ENCODE peak calls at places on chromosomes 2 and 18, in four cellular contexts. One of them, this sample, is unnamed.

GRCh38 chr2:31932589-31932988 is 78.2 kb downstream of the MEMO1 start:
- DNase-seq in HCT116: no peak
- DNase-seq in left ventricle myocardium inferior: no peak
- DNase-seq in adrenal gland: no peak
- DNase-seq in this sample: no peak

GRCh38 chr2:209719034-209719433 is 52.6 kb upstream of the UNC80 start:
- DNase-seq in HCT116: no peak
- DNase-seq in left ventricle myocardium inferior: no peak
- DNase-seq in adrenal gland: no peak
- DNase-seq in this sample: no peak

GRCh38 chr2:128834203-128834602 is 515.5 kb upstream of the HS6ST1 start:
- DNase-seq in HCT116: no peak
- DNase-seq in left ventricle myocardium inferior: no peak
- DNase-seq in adrenal gland: no peak
- DNase-seq in this sample: no peak

GRCh38 chr2:177692828-177693269 is 300.3 kb downstream of the AGPS start:
- DNase-seq in HCT116: no peak
- DNase-seq in left ventricle myocardium inferior: no peak
- DNase-seq in adrenal gland: no peak
- DNase-seq in this sample: no peak

GRCh38 chr2:215366440-215367032 is 54.7 kb downstream of the ATIC start:
- DNase-seq in HCT116: no peak
- DNase-seq in left ventricle myocardium inferior: no peak
- DNase-seq in adrenal gland: no peak
- DNase-seq in this sample: no peak

GRCh38 chr2:62443886-62444285 is 62.1 kb downstream of the TMEM17 start:
- DNase-seq in HCT116: no peak
- DNase-seq in left ventricle myocardium inferior: no peak
- DNase-seq in adrenal gland: no peak
- DNase-seq in this sample: no peak

GRCh38 chr2:236507393-236508085 is 62.1 kb upstream of the ACKR3 start:
- DNase-seq in HCT116: no peak
- DNase-seq in left ventricle myocardium inferior: peak; percentile 38
- DNase-seq in adrenal gland: peak; percentile 72
- DNase-seq in this sample: no peak

GRCh38 chr2:3007135-3007534 is 370.5 kb downstream of the EIPR1 start:
- DNase-seq in HCT116: no peak
- DNase-seq in left ventricle myocardium inferior: no peak
- DNase-seq in adrenal gland: no peak
- DNase-seq in this sample: no peak

GRCh38 chr2:217527586-217528202 is 475.1 kb downstream of the TNS1 start:
- DNase-seq in HCT116: no peak
- DNase-seq in left ventricle myocardium inferior: no peak
- DNase-seq in adrenal gland: no peak
- DNase-seq in this sample: no peak

GRCh38 chr2:220300806-220301205 is 673.4 kb downstream of the SLC4A3 start:
- DNase-seq in HCT116: no peak
- DNase-seq in left ventricle myocardium inferior: no peak
- DNase-seq in adrenal gland: no peak
- DNase-seq in this sample: no peak

GRCh38 chr2:15860760-15861159 is 79.6 kb upstream of the MYCN start:
- DNase-seq in HCT116: no peak
- DNase-seq in left ventricle myocardium inferior: no peak
- DNase-seq in adrenal gland: no peak
- DNase-seq in this sample: no peak

GRCh38 chr2:235545369-235546150 is 51.7 kb downstream of the AGAP1 start:
- DNase-seq in HCT116: no peak
- DNase-seq in left ventricle myocardium inferior: no peak
- DNase-seq in adrenal gland: no peak
- DNase-seq in this sample: no peak

GRCh38 chr2:177753682-177754475 is 318.7 kb downstream of the PDE11A start:
- DNase-seq in HCT116: peak; percentile 24
- DNase-seq in left ventricle myocardium inferior: peak; percentile 67
- DNase-seq in adrenal gland: peak; percentile 92
- DNase-seq in this sample: peak; percentile 41

GRCh38 chr18:10660485-10660884 is 134.7 kb downstream of the NAPG start:
- DNase-seq in HCT116: no peak
- DNase-seq in left ventricle myocardium inferior: no peak
- DNase-seq in adrenal gland: peak; percentile 71
- DNase-seq in this sample: no peak

GRCh38 chr18:44799422-44800421 is 119.0 kb downstream of the SETBP1 start:
- DNase-seq in HCT116: no peak
- DNase-seq in left ventricle myocardium inferior: no peak
- DNase-seq in adrenal gland: no peak
- DNase-seq in this sample: no peak

GRCh38 chr2:151761193-151761592 is 26.9 kb upstream of the NEB start:
- DNase-seq in HCT116: no peak
- DNase-seq in left ventricle myocardium inferior: no peak
- DNase-seq in adrenal gland: no peak
- DNase-seq in this sample: no peak

GRCh38 chr2:36568533-36569246 is 29.3 kb downstream of the FEZ2 start:
- DNase-seq in HCT116: no peak
- DNase-seq in left ventricle myocardium inferior: no peak
- DNase-seq in adrenal gland: no peak
- DNase-seq in this sample: no peak

GRCh38 chr2:166485558-166486193 is 8.4 kb downstream of the SCN7A start:
- DNase-seq in HCT116: no peak
- DNase-seq in left ventricle myocardium inferior: no peak
- DNase-seq in adrenal gland: no peak
- DNase-seq in this sample: no peak

GRCh38 chr18:74533666-74534065 is 634 bp upstream of the CNDP1 start:
- DNase-seq in HCT116: no peak
- DNase-seq in left ventricle myocardium inferior: no peak
- DNase-seq in adrenal gland: peak; percentile 9
- DNase-seq in this sample: no peak

GRCh38 chr2:91442246-91442905 is 2750.9 kb downstream of the RPIA start:
- DNase-seq in HCT116: no peak
- DNase-seq in left ventricle myocardium inferior: peak; percentile 15
- DNase-seq in adrenal gland: no peak
- DNase-seq in this sample: no peak

GRCh38 chr18:45916302-45916701 is 50.8 kb downstream of the EPG5 start:
- DNase-seq in HCT116: no peak
- DNase-seq in left ventricle myocardium inferior: no peak
- DNase-seq in adrenal gland: no peak
- DNase-seq in this sample: no peak
- TF ChIP-seq CTCF in HCT116: peak; percentile 53
- TF ChIP-seq CTCF in left ventricle myocardium inferior: no peak
- TF ChIP-seq CTCF in adrenal gland: no peak
- TF ChIP-seq CTCF in this sample: peak; percentile 5

GRCh38 chr2:55168221-55169154 is 63.6 kb downstream of the CLHC1 start:
- DNase-seq in HCT116: peak; percentile 29
- DNase-seq in left ventricle myocardium inferior: no peak
- DNase-seq in adrenal gland: peak; percentile 85
- DNase-seq in this sample: no peak
- H3K4me3 ChIP-seq in HCT116: no peak overlapping the region
- H3K4me3 ChIP-seq in left ventricle myocardium inferior: no peak overlapping the region
- H3K4me3 ChIP-seq in adrenal gland: no peak overlapping the region
- H3K4me3 ChIP-seq in this sample: no peak overlapping the region

GRCh38 chr18:12393998-12394397 is 13.7 kb upstream of the PRELID3A start:
- DNase-seq in HCT116: no peak
- DNase-seq in left ventricle myocardium inferior: no peak
- DNase-seq in adrenal gland: no peak
- DNase-seq in this sample: no peak

GRCh38 chr18:12388440-12388839 is 11.4 kb upstream of the AFG3L2 start:
- DNase-seq in HCT116: no peak
- DNase-seq in left ventricle myocardium inferior: no peak
- DNase-seq in adrenal gland: no peak
- DNase-seq in this sample: no peak

GRCh38 chr18:12393510-12393909 is 14.2 kb upstream of the PRELID3A start:
- DNase-seq in HCT116: no peak
- DNase-seq in left ventricle myocardium inferior: no peak
- DNase-seq in adrenal gland: no peak
- DNase-seq in this sample: no peak

GRCh38 chr18:12394428-12394827 is 13.3 kb upstream of the PRELID3A start:
- DNase-seq in HCT116: no peak
- DNase-seq in left ventricle myocardium inferior: no peak
- DNase-seq in adrenal gland: no peak
- DNase-seq in this sample: no peak

DNA sequence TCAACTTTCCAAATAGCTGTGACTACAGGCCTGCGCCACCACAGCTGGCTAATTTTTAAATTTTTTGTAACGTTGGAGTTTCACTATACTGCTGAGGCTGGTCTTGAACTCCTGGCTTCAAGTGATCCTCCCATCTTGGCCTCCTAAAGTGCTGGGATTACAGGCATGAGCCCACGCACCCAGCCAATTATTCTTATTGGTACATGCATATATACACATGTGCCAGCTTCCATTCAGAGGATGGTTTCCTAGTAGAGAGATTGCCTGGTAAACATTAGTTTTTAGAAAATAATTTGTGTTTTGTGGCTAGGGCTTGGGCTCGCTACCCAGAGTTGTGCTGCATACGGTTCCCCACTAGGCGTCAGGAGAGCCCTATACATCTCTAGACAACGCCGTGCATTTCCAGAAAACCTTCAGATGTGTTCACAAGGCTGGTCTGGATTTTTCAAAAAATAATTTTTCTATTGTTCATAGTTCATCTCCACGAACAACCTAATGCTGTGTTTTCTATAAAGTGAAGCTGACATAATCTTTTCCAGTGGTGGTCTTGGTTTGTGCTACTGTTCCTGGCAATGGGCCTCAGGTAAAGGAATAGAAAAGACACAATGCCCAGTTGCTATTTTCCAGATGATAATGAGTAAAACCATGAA is 14.6 kb upstream of the AFG3L2 start:
- DNase-seq in HCT116: peak; percentile 52
- DNase-seq in left ventricle myocardium inferior: no peak
- DNase-seq in adrenal gland: peak; percentile 86
- DNase-seq in this sample: peak; percentile 42
- H3K27ac ChIP-seq in HCT116: no peak overlapping the region
- H3K27ac ChIP-seq in left ventricle myocardium inferior: no peak overlapping the region
- H3K27ac ChIP-seq in adrenal gland: no peak overlapping the region
- H3K27ac ChIP-seq in this sample: no peak overlapping the region

GRCh38 chr2:102703748-102704147 is 58.1 kb upstream of the TMEM182 start:
- DNase-seq in HCT116: peak; percentile 23
- DNase-seq in left ventricle myocardium inferior: no peak
- DNase-seq in adrenal gland: no peak
- DNase-seq in this sample: no peak
- TF ChIP-seq CTCF in HCT116: peak; percentile 31
- TF ChIP-seq CTCF in left ventricle myocardium inferior: peak; percentile 54
- TF ChIP-seq CTCF in adrenal gland: peak; percentile 14
- TF ChIP-seq CTCF in this sample: peak; percentile 35

DNA sequence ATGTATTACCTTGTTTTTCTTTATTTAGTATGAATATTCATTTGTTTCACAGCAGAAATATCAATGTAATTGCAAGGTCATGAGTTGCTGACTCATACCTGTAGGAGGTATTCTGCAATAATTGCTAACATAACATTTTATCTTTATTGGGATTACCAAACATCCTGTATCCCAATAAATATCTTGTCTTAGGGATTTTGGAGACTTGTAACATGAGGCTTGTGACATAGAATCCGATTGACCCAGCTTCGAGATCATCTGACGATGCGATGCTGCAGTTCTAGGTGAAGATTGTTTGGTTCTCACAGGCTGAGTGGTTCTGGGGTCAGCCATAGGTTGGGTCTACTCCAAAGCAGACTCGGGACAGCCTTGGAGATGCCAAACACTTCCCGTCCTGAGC is 133.4 kb upstream of the RND3 start:
- DNase-seq in HCT116: no peak
- DNase-seq in left ventricle myocardium inferior: no peak
- DNase-seq in adrenal gland: peak; percentile 58
- DNase-seq in this sample: no peak
- H3K4me3 ChIP-seq in HCT116: no peak overlapping the region
- H3K4me3 ChIP-seq in left ventricle myocardium inferior: no peak overlapping the region
- H3K4me3 ChIP-seq in adrenal gland: no peak overlapping the region
- H3K4me3 ChIP-seq in this sample: no peak overlapping the region

GRCh38 chr2:122000556-122001340 is 245.3 kb downstream of the TSN start:
- DNase-seq in HCT116: no peak
- DNase-seq in left ventricle myocardium inferior: no peak
- DNase-seq in adrenal gland: no peak
- DNase-seq in this sample: no peak
- H3K27ac ChIP-seq in HCT116: no peak overlapping the region
- H3K27ac ChIP-seq in left ventricle myocardium inferior: no peak overlapping the region
- H3K27ac ChIP-seq in adrenal gland: no peak overlapping the region
- H3K27ac ChIP-seq in this sample: no peak overlapping the region

This sample was measured in AG04450.